ENCODE peak calls at places on chromosomes 12 and 14, in five cellular contexts. V, F, S, B and Z are unnamed samples.

GRCh38 chr12:114918535-114919233 is 234.7 kb upstream of the TBX3 start:
- DNase-seq in S (peak), B (no peak), F (no peak), V (no peak), Z (peak)

GRCh38 chr14:86654558-86655184 is 1124.7 kb downstream of the FLRT2 start:
- DNase-seq in B (no peak), V (no peak), F (peak), S (peak), Z (peak)

GRCh38 chr14:70999117-70999516 is 91.9 kb downstream of the PCNX1 start:
- DNase-seq in F (no peak), S (no peak), B (no peak), V (no peak), Z (no peak)

GRCh38 chr12:54723653-54724256 is 75.6 kb upstream of the DCD start:
- DNase-seq in B (no peak), F (no peak), S (peak), V (no peak), Z (peak)

GRCh38 chr14:75279153-75279738 is 618 bp downstream of the FOS start:
- DNase-seq in F (peak), S (peak), B (peak), V (no peak), Z (peak)

GRCh38 chr12:15151141-15152091 is 69.8 kb downstream of the RERG start:
- DNase-seq in S (peak), V (no peak), B (no peak), F (no peak), Z (no peak)

GRCh38 chr12:46244273-46244672 is 24.6 kb downstream of the SLC38A1 start:
- DNase-seq in B (no peak), S (no peak), F (no peak), V (no peak), Z (no peak)

GRCh38 chr14:33842299-33842698 is 108.6 kb downstream of the EGLN3 start:
- DNase-seq in S (no peak), V (no peak), B (no peak), F (no peak), Z (no peak)

GRCh38 chr12:51326762-51327439 is 2.9 kb upstream of the BIN2 start:
- DNase-seq in F (peak), B (peak), V (no peak), S (peak), Z (peak)

GRCh38 chr12:91109148-91109564 is 2.1 kb downstream of the LUM start:
- DNase-seq in S (peak), V (no peak), B (peak), F (peak), Z (peak)

GRCh38 chr12:62270384-62270783 is 10.2 kb downstream of the USP15 start:
- DNase-seq in S (no peak), B (no peak), F (no peak), V (no peak), Z (no peak)

GRCh38 chr12:31317471-31318397 is 8.2 kb downstream of the SINHCAF start:
- DNase-seq in V (no peak), B (no peak), F (no peak), S (peak), Z (peak)

GRCh38 chr12:27623645-27624044 is 72.6 kb upstream of the REP15 start:
- DNase-seq in V (no peak), F (no peak), S (peak), B (no peak), Z (peak)

GRCh38 chr14:77111021-77111420 is 13.0 kb downstream of the CIPC start:
- DNase-seq in B (no peak), F (no peak), S (peak), V (no peak), Z (no peak)

GRCh38 chr12:28755027-28755426 is 394.1 kb upstream of the FAR2 start:
- DNase-seq in B (no peak), S (no peak), F (no peak), V (no peak), Z (no peak)

GRCh38 chr12:85309180-85309579 is 29.2 kb downstream of the ALX1 start:
- DNase-seq in V (no peak), B (no peak), S (no peak), F (no peak), Z (no peak)

GRCh38 chr14:74015965-74016364 is 3.1 kb downstream of the ENTPD5 start:
- DNase-seq in V (no peak), S (peak), F (no peak), B (no peak), Z (peak)

GRCh38 chr14:74019408-74019714 is 212 bp downstream of the BBOF1 start:
- DNase-seq in S (no peak), B (no peak), F (no peak), V (no peak), Z (no peak)

GRCh38 chr14:74019743-74020142 is 594 bp downstream of the BBOF1 start:
- DNase-seq in S (peak), F (peak), B (no peak), V (no peak), Z (peak)

GRCh38 chr14:74018029-74018703 is 922 bp downstream of the ENTPD5 start:
- DNase-seq in V (no peak), F (no peak), S (no peak), B (no peak), Z (peak)

GRCh38 chr14:74018704-74019407 is at the start of the genes BBOF1 and ENTPD5:
- DNase-seq in S (peak), F (peak), V (no peak), B (peak), Z (peak)
- TF ChIP-seq CTCF in S (no peak), F (peak), V (no peak), B (no peak), Z (no peak)

GRCh38 chr12:19440019-19440858 is 947 bp downstream of the AEBP2 start:
- DNase-seq in F (peak), S (peak), B (peak), V (no peak), Z (peak)

GRCh38 chr12:19443585-19443984 is 4.3 kb downstream of the AEBP2 start:
- DNase-seq in F (no peak), B (no peak), V (no peak), S (no peak), Z (no peak)

GRCh38 chr12:19440916-19441315 is 1.6 kb downstream of the AEBP2 start:
- DNase-seq in B (no peak), F (no peak), V (no peak), S (no peak), Z (peak)

GRCh38 chr12:19447386-19447785 is 8.1 kb downstream of the AEBP2 start:
- DNase-seq in B (no peak), V (no peak), F (no peak), S (no peak), Z (no peak)

DNA sequence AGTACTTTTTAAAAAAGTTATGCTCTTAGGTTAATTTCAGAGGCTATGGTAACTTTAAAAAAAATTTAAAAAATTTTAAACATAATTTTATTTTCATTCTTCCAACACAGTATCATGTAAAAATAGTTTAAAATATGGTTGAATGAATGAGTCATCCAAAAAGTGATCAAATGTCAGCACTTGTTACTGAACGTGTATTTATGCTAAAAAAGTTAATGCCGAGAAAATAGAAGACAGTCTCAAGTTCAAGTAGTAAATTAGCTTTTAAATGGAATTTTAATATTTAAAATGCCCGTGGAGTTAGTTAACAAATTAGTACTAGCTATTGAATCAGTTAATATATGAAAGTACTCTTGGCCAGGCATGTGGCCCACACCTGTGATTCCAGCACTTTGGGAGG is 4.8 kb downstream of the AEBP2 start:
- DNase-seq in B (no peak), V (no peak), F (no peak), S (no peak), Z (peak)
- H3K4me3 ChIP-seq in B (peak), V (no peak), F (no peak), S (no peak), Z (no peak)

GRCh38 chr14:55949708-55950107 is 168.5 kb upstream of the PELI2 start:
- DNase-seq in S (no peak), B (no peak), F (no peak), V (no peak), Z (no peak)

GRCh38 chr14:55954108-55954507 is 164.1 kb upstream of the PELI2 start:
- DNase-seq in V (no peak), S (no peak), B (no peak), F (no peak), Z (no peak)

GRCh38 chr14:55948399-55948798 is 169.8 kb upstream of the PELI2 start:
- DNase-seq in B (no peak), F (no peak), V (no peak), S (no peak), Z (no peak)

GRCh38 chr14:55955175-55955574 is 163.0 kb upstream of the PELI2 start:
- DNase-seq in B (no peak), V (no peak), S (no peak), F (no peak), Z (no peak)

DNA sequence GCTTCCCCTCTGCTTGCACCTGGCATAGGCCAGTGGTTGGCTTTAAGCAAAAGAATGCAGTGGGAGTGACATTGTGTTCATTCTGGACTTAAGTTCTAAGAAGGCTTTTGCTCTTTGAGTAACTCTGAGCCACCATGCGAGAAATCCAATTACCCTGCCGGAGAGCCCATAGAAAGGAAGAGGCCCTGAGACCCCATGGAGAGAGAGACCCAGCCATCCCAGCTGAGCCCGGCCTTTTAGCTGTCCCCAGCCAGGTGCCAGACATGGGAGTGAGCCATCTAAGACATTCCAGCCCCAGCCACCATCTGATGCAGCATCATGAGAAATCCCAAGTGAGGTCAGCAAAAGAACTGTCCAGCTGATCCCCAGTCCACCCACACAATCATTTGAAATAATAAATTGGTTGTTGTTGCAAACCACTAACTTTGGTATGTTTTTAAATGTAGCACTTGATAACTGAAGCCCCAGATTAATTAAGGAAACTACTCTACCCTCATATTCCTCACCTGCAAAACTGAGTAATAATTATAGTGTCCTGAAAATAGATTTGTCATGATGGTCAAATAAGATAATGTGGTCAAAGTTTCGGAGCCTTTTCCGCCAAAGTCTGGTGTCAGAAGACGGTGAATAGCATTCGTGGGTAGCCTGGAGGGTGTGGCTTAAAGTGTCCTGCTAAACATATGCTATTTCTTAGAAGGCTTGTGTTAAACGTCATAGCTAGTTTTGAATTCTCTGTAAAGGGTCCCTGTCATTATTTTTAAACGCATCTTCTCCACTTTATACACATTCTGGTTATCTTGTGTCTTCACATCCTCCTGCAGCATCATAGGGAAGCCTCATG is 166.6 kb upstream of the PELI2 start:
- DNase-seq in B (no peak), V (no peak), S (no peak), F (no peak), Z (no peak)
- TF ChIP-seq CTCF in B (no peak), V (no peak), S (no peak), F (no peak), Z (no peak)

GRCh38 chr14:51251486-51251885 is 11.4 kb downstream of the TMX1 start:
- DNase-seq in V (no peak), F (no peak), B (no peak), S (no peak), Z (no peak)

GRCh38 chr14:51242545-51243490 is 2.8 kb downstream of the TMX1 start:
- DNase-seq in V (no peak), S (no peak), B (no peak), F (no peak), Z (no peak)

GRCh38 chr14:51244591-51244990 is 4.5 kb downstream of the TMX1 start:
- DNase-seq in B (no peak), F (no peak), V (no peak), S (no peak), Z (no peak)

GRCh38 chr14:51246032-51246431 is 6.0 kb downstream of the TMX1 start:
- DNase-seq in S (no peak), F (no peak), V (no peak), B (no peak), Z (no peak)

DNA sequence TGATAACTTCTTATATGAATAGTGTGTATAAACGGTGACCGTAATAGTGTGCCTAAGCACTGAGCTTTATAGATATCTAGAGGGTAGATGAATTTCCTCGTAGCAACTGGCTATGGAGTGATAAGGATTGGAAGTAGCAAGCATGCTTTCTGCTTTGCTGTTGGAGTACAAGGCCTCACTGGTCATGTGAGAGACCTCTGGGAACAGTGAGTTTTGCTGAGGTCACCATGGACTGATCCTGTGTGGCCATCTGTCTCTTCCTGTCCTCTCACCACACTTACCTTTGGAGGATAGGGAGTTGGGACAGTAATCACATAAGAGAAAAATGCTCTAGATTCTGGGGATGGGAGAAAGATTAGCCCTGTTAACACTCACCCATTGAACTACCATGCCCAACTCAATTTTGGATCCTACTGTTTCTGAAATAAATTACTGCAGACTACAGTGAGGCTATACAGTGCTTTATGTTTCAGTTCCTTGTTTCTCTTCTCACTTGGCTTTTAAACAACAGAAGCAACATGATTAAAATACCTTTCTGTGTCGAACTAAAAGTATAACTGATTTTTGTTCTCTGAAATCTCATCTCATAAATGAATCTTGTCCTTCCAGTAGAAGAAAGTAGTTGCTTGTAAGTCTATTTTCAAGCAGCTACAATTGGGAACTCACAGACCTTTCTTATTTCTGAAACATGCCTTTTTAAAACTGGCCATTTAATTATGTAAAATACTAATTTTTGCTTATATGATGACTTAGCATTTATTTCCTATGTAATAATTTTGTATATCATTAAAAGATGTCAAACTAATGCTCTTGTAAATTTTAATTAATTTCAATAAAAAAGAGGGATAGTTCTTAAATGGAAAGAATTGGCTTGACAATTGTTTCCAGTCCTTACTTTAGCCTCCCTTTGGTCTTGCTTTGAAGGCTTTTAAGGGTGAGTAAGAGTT is 8.3 kb downstream of the TMX1 start:
- DNase-seq in S (no peak), B (no peak), V (no peak), F (no peak), Z (no peak)
- H3K4me3 ChIP-seq in S (no peak), B (no peak), V (no peak), F (no peak), Z (no peak)